ENCODE peak calls at places on chromosomes 3 and 15, in ten cellular contexts. One of them, this sample, is unnamed.

GRCh38 chr3:21912656-21913055 is 161.6 kb upstream of the ZNF385D start:
- DNase-seq in stomach: no peak
- DNase-seq in neuronal stem cell: no peak
- DNase-seq in brain pericyte: no peak
- DNase-seq in GM23248: no peak
- DNase-seq in M059J: no peak
- DNase-seq in islet precursor cell: no peak
- DNase-seq in posterior vena cava: no peak
- DNase-seq in CD8-positive, alpha-beta memory T cell: no peak
- DNase-seq in T-helper 2 cell: no peak
- DNase-seq in this sample: no peak

GRCh38 chr3:190387578-190388213 is at the start of gene CLDN16:
- DNase-seq in brain pericyte: no peak
- DNase-seq in stomach: no peak
- DNase-seq in M059J: no peak
- DNase-seq in islet precursor cell: no peak
- DNase-seq in T-helper 2 cell: no peak
- DNase-seq in GM23248: no peak
- DNase-seq in posterior vena cava: no peak
- DNase-seq in neuronal stem cell: no peak
- DNase-seq in CD8-positive, alpha-beta memory T cell: no peak
- DNase-seq in this sample: no peak

GRCh38 chr3:151109401-151109800 is 23.9 kb downstream of the MED12L start:
- DNase-seq in neuronal stem cell: no peak
- DNase-seq in T-helper 2 cell: no peak
- DNase-seq in posterior vena cava: no peak
- DNase-seq in stomach: no peak
- DNase-seq in brain pericyte: no peak
- DNase-seq in M059J: no peak
- DNase-seq in CD8-positive, alpha-beta memory T cell: no peak
- DNase-seq in islet precursor cell: no peak
- DNase-seq in GM23248: no peak
- DNase-seq in this sample: no peak

GRCh38 chr3:151476344-151477018 is 15.6 kb upstream of the IGSF10 start:
- DNase-seq in neuronal stem cell: no peak
- DNase-seq in islet precursor cell: peak; percentile 66
- DNase-seq in brain pericyte: no peak
- DNase-seq in posterior vena cava: peak; percentile 49
- DNase-seq in M059J: peak; percentile 19
- DNase-seq in GM23248: no peak
- DNase-seq in T-helper 2 cell: no peak
- DNase-seq in stomach: no peak
- DNase-seq in CD8-positive, alpha-beta memory T cell: no peak
- DNase-seq in this sample: no peak

GRCh38 chr3:71432044-71432970 is 151.2 kb downstream of the FOXP1 start:
- DNase-seq in GM23248: no peak
- DNase-seq in CD8-positive, alpha-beta memory T cell: no peak
- DNase-seq in T-helper 2 cell: no peak
- DNase-seq in posterior vena cava: no peak
- DNase-seq in M059J: no peak
- DNase-seq in brain pericyte: no peak
- DNase-seq in islet precursor cell: no peak
- DNase-seq in stomach: no peak
- DNase-seq in neuronal stem cell: no peak
- DNase-seq in this sample: no peak

GRCh38 chr3:72086712-72087093 is 301.8 kb upstream of the PROK2 start:
- DNase-seq in stomach: no peak
- DNase-seq in islet precursor cell: no peak
- DNase-seq in M059J: no peak
- DNase-seq in T-helper 2 cell: no peak
- DNase-seq in brain pericyte: no peak
- DNase-seq in neuronal stem cell: no peak
- DNase-seq in GM23248: no peak
- DNase-seq in CD8-positive, alpha-beta memory T cell: no peak
- DNase-seq in posterior vena cava: no peak
- DNase-seq in this sample: no peak

GRCh38 chr3:50302095-50303037 is 1.0 kb downstream of the HYAL1 start:
- DNase-seq in stomach: no peak
- DNase-seq in posterior vena cava: no peak
- DNase-seq in M059J: no peak
- DNase-seq in neuronal stem cell: no peak
- DNase-seq in brain pericyte: no peak
- DNase-seq in GM23248: no peak
- DNase-seq in T-helper 2 cell: no peak
- DNase-seq in CD8-positive, alpha-beta memory T cell: no peak
- DNase-seq in islet precursor cell: peak; percentile 50
- DNase-seq in this sample: no peak

GRCh38 chr3:179189764-179190163 is 41.6 kb downstream of the PIK3CA start:
- DNase-seq in GM23248: peak; percentile 75
- DNase-seq in stomach: no peak
- DNase-seq in brain pericyte: peak; percentile 57
- DNase-seq in CD8-positive, alpha-beta memory T cell: no peak
- DNase-seq in M059J: peak; percentile 13
- DNase-seq in T-helper 2 cell: no peak
- DNase-seq in neuronal stem cell: no peak
- DNase-seq in posterior vena cava: no peak
- DNase-seq in islet precursor cell: no peak
- DNase-seq in this sample: no peak

GRCh38 chr3:146470424-146470990 is 1.1 kb upstream of the PLSCR2 start:
- DNase-seq in CD8-positive, alpha-beta memory T cell: no peak
- DNase-seq in GM23248: no peak
- DNase-seq in brain pericyte: no peak
- DNase-seq in stomach: no peak
- DNase-seq in M059J: no peak
- DNase-seq in posterior vena cava: no peak
- DNase-seq in neuronal stem cell: no peak
- DNase-seq in islet precursor cell: no peak
- DNase-seq in T-helper 2 cell: no peak
- DNase-seq in this sample: no peak

GRCh38 chr3:48120223-48120622 is 68.0 kb downstream of the CDC25A start:
- DNase-seq in neuronal stem cell: no peak
- DNase-seq in stomach: no peak
- DNase-seq in islet precursor cell: no peak
- DNase-seq in GM23248: no peak
- DNase-seq in brain pericyte: no peak
- DNase-seq in M059J: no peak
- DNase-seq in CD8-positive, alpha-beta memory T cell: no peak
- DNase-seq in posterior vena cava: no peak
- DNase-seq in T-helper 2 cell: no peak
- DNase-seq in this sample: no peak

GRCh38 chr3:160765211-160765610 is 9.2 kb downstream of the PPM1L start:
- DNase-seq in stomach: no peak
- DNase-seq in CD8-positive, alpha-beta memory T cell: no peak
- DNase-seq in M059J: no peak
- DNase-seq in posterior vena cava: no peak
- DNase-seq in GM23248: no peak
- DNase-seq in neuronal stem cell: no peak
- DNase-seq in islet precursor cell: no peak
- DNase-seq in brain pericyte: no peak
- DNase-seq in T-helper 2 cell: no peak
- DNase-seq in this sample: no peak

GRCh38 chr15:67433495-67434099 is 87.3 kb upstream of the C15orf61 start:
- DNase-seq in neuronal stem cell: peak; percentile 37
- DNase-seq in GM23248: peak; percentile 73
- DNase-seq in stomach: peak; percentile 64
- DNase-seq in brain pericyte: no peak
- DNase-seq in T-helper 2 cell: no peak
- DNase-seq in posterior vena cava: peak; percentile 78
- DNase-seq in islet precursor cell: peak; percentile 76
- DNase-seq in M059J: peak; percentile 51
- DNase-seq in CD8-positive, alpha-beta memory T cell: no peak
- DNase-seq in this sample: peak; percentile 31

GRCh38 chr15:58064119-58065010 is 1.1 kb downstream of the ALDH1A2 start:
- DNase-seq in M059J: no peak
- DNase-seq in CD8-positive, alpha-beta memory T cell: no peak
- DNase-seq in stomach: no peak
- DNase-seq in posterior vena cava: no peak
- DNase-seq in T-helper 2 cell: no peak
- DNase-seq in GM23248: peak; percentile 12
- DNase-seq in islet precursor cell: no peak
- DNase-seq in neuronal stem cell: no peak
- DNase-seq in brain pericyte: no peak
- DNase-seq in this sample: no peak

GRCh38 chr3:124752051-124752450 is 21.8 kb downstream of the UMPS start:
- DNase-seq in posterior vena cava: no peak
- DNase-seq in brain pericyte: no peak
- DNase-seq in M059J: no peak
- DNase-seq in CD8-positive, alpha-beta memory T cell: no peak
- DNase-seq in islet precursor cell: no peak
- DNase-seq in stomach: no peak
- DNase-seq in T-helper 2 cell: no peak
- DNase-seq in neuronal stem cell: no peak
- DNase-seq in GM23248: no peak
- DNase-seq in this sample: no peak

GRCh38 chr15:80825361-80826030 is 46.3 kb downstream of the CEMIP start:
- DNase-seq in M059J: peak; percentile 51
- DNase-seq in posterior vena cava: no peak
- DNase-seq in islet precursor cell: peak; percentile 84
- DNase-seq in neuronal stem cell: no peak
- DNase-seq in GM23248: peak; percentile 58
- DNase-seq in brain pericyte: no peak
- DNase-seq in CD8-positive, alpha-beta memory T cell: no peak
- DNase-seq in T-helper 2 cell: no peak
- DNase-seq in stomach: no peak
- DNase-seq in this sample: no peak

GRCh38 chr3:20145874-20146273 is 40.1 kb downstream of the SGO1 start:
- DNase-seq in stomach: no peak
- DNase-seq in M059J: no peak
- DNase-seq in CD8-positive, alpha-beta memory T cell: no peak
- DNase-seq in T-helper 2 cell: no peak
- DNase-seq in neuronal stem cell: no peak
- DNase-seq in GM23248: no peak
- DNase-seq in posterior vena cava: no peak
- DNase-seq in brain pericyte: no peak
- DNase-seq in islet precursor cell: no peak
- DNase-seq in this sample: no peak

GRCh38 chr3:61181874-61182273 is 69.4 kb downstream of the FHIT start:
- DNase-seq in M059J: peak; percentile 60
- DNase-seq in CD8-positive, alpha-beta memory T cell: no peak
- DNase-seq in posterior vena cava: no peak
- DNase-seq in GM23248: peak; percentile 36
- DNase-seq in brain pericyte: peak; percentile 26
- DNase-seq in islet precursor cell: no peak
- DNase-seq in T-helper 2 cell: no peak
- DNase-seq in stomach: no peak
- DNase-seq in neuronal stem cell: no peak
- DNase-seq in this sample: peak; percentile 52